ENCODE peak calls at places on chromosomes 1 and 21, in seven cellular contexts. Y is osteocyte, G is H54, P is cardiac fibroblast, V is astrocyte of the cerebellum, Z is AG09319, D is brain pericyte. J is an unnamed sample.
A peak's percentile ranks its signal among the peaks of the same experiment; 100 is the strongest.

GRCh38 chr1:19750101-19750881 is 49.4 kb downstream of the TMCO4 start:
- DNase-seq in Y (no peak), G (no peak), P (peak; percentile 70), V (no peak), Z (no peak), D (no peak), J (no peak)

GRCh38 chr1:21277178-21277577 is 13.1 kb downstream of the ECE1 start:
- DNase-seq in Y (no peak), G (no peak), P (no peak), V (no peak), Z (no peak), D (no peak), J (no peak)

GRCh38 chr1:176863613-176864012 is 300.9 kb downstream of the ASTN1 start:
- DNase-seq in Y (no peak), G (no peak), P (no peak), V (no peak), Z (no peak), D (no peak), J (no peak)

GRCh38 chr1:232933026-232933425 is 17.4 kb upstream of the NTPCR start:
- DNase-seq in Y (no peak), G (no peak), P (no peak), V (no peak), Z (no peak), D (no peak), J (no peak)

GRCh38 chr1:218475699-218476098 is 130.6 kb downstream of the TGFB2 start:
- DNase-seq in Y (no peak), G (no peak), P (no peak), V (no peak), Z (no peak), D (no peak), J (no peak)

GRCh38 chr1:76949503-76949902 is 82.2 kb downstream of the ST6GALNAC5 start:
- DNase-seq in Y (no peak), G (peak; percentile 16), P (peak; percentile 81), V (no peak), Z (no peak), D (no peak), J (no peak)

GRCh38 chr1:165257969-165258459 is 98.5 kb downstream of the LMX1A start:
- DNase-seq in Y (no peak), G (peak; percentile 59), P (peak; percentile 49), V (peak; percentile 3), Z (peak; percentile 24), D (no peak), J (peak; percentile 58)

GRCh38 chr21:45449658-45450502 is 44.9 kb downstream of the COL18A1 start:
- DNase-seq in Y (no peak), G (no peak), P (no peak), V (no peak), Z (no peak), D (no peak), J (no peak)

GRCh38 chr1:210446479-210446878 is 117.8 kb downstream of the HHAT start:
- DNase-seq in Y (no peak), G (peak; percentile 41), P (no peak), V (no peak), Z (no peak), D (peak; percentile 24), J (no peak)

GRCh38 chr1:200786792-200787191 is 48.1 kb downstream of the CAMSAP2 start:
- DNase-seq in Y (no peak), G (no peak), P (no peak), V (no peak), Z (no peak), D (no peak), J (no peak)

GRCh38 chr1:10621906-10622305 is 147.2 kb downstream of the PEX14 start:
- DNase-seq in Y (no peak), G (no peak), P (no peak), V (no peak), Z (no peak), D (no peak), J (no peak)

GRCh38 chr21:33414926-33415325 is 11.7 kb downstream of the IFNGR2 start:
- DNase-seq in Y (no peak), G (no peak), P (no peak), V (no peak), Z (no peak), D (no peak), J (no peak)

J was measured in midbrain.